ENCODE peak calls at places on chromosomes 16 and 17, in seven cellular contexts. M is tibial artery, F is HCT116, G is dorsolateral prefrontal cortex, V is lung, I is adrenal gland, S is PC-9. J is an unnamed sample.

GRCh38 chr16:22380529-22380928 is 6.1 kb upstream of the CDR2 start:
- DNase-seq in M (no peak), F (no peak), G (no peak), V (no peak), I (no peak), S (no peak), J (no peak)

GRCh38 chr16:26795184-26795583 is 271.5 kb upstream of the C16orf82 start:
- DNase-seq in M (no peak), F (no peak), G (no peak), V (no peak), I (no peak), S (no peak), J (no peak)

GRCh38 chr17:35666967-35667552 is 64.4 kb upstream of the RASL10B start:
- DNase-seq in M (no peak), F (no peak), G (no peak), V (no peak), I (no peak), S (no peak), J (no peak)

GRCh38 chr16:50309527-50310307 is 43.4 kb downstream of the ADCY7 start:
- DNase-seq in M (no peak), F (no peak), G (no peak), V (no peak), I (peak; percentile 25), S (no peak), J (peak; percentile 29)

GRCh38 chr17:47684535-47685193 is 9.3 kb upstream of the TBKBP1 start:
- DNase-seq in M (no peak), F (no peak), G (no peak), V (no peak), I (peak; percentile 11), S (no peak), J (no peak)

GRCh38 chr17:1071103-1071825 is 74.3 kb downstream of the TIMM22 start:
- DNase-seq in M (no peak), F (no peak), G (no peak), V (no peak), I (no peak), S (no peak), J (no peak)

GRCh38 chr17:61453563-61453962 is 1.3 kb downstream of the TBX4 start:
- DNase-seq in M (no peak), F (no peak), G (no peak), V (no peak), I (no peak), S (no peak), J (no peak)

GRCh38 chr17:67441052-67441738 is 64.1 kb downstream of the PITPNC1 start:
- DNase-seq in M (no peak), F (peak; percentile 81), G (peak; percentile 38), V (peak; percentile 30), I (peak; percentile 34), S (no peak), J (peak; percentile 69)

GRCh38 chr16:72530434-72530833 is 358.5 kb upstream of the PMFBP1 start:
- DNase-seq in M (no peak), F (peak; percentile 4), G (no peak), V (no peak), I (no peak), S (peak; percentile 37), J (no peak)

GRCh38 chr17:82266142-82266541 is 7.4 kb downstream of the CSNK1D start:
- DNase-seq in M (no peak), F (no peak), G (no peak), V (no peak), I (no peak), S (no peak), J (no peak)

GRCh38 chr16:89686520-89687091 is at the start of gene CDK10:
- DNase-seq in M (peak; percentile 85), F (peak; percentile 84), G (peak; percentile 79), V (peak; percentile 91), I (peak; percentile 93), S (peak; percentile 77), J (peak; percentile 72)

GRCh38 chr17:34547453-34548063 is 31.8 kb upstream of the TMEM132E start:
- DNase-seq in M (no peak), F (no peak), G (no peak), V (no peak), I (no peak), S (no peak), J (no peak)

GRCh38 chr16:30949655-30950515 is 1.0 kb downstream of the ORAI3 start:
- DNase-seq in M (peak; percentile 94), F (peak; percentile 79), G (no peak), V (peak; percentile 80), I (peak; percentile 96), S (peak; percentile 91), J (peak; percentile 17)

GRCh38 chr17:258906-259305 is 77.5 kb upstream of the DOC2B start:
- DNase-seq in M (no peak), F (no peak), G (peak; percentile 0), V (no peak), I (no peak), S (no peak), J (no peak)

GRCh38 chr16:89958068-89958467 is 9.5 kb downstream of the DEF8 start:
- DNase-seq in M (peak; percentile 32), F (peak; percentile 40), G (no peak), V (peak; percentile 50), I (peak; percentile 45), S (no peak), J (no peak)

GRCh38 chr17:17305282-17305801 is 2.2 kb downstream of the NT5M start:
- DNase-seq in M (no peak), F (no peak), G (peak; percentile 30), V (no peak), I (no peak), S (no peak), J (peak; percentile 29)

GRCh38 chr16:66996324-66996982 is 8.1 kb downstream of the CES4A start:
- DNase-seq in M (peak; percentile 86), F (no peak), G (peak; percentile 76), V (peak; percentile 75), I (peak; percentile 52), S (no peak), J (no peak)

GRCh38 chr17:46178550-46179198 is 14.6 kb downstream of the KANSL1 start:
- DNase-seq in M (no peak), F (no peak), G (no peak), V (no peak), I (no peak), S (no peak), J (no peak)

GRCh38 chr17:59423137-59423703 is 91.8 kb downstream of the YPEL2 start:
- DNase-seq in M (peak; percentile 69), F (peak; percentile 36), G (peak; percentile 26), V (no peak), I (peak; percentile 84), S (peak; percentile 91), J (no peak)

DNA sequence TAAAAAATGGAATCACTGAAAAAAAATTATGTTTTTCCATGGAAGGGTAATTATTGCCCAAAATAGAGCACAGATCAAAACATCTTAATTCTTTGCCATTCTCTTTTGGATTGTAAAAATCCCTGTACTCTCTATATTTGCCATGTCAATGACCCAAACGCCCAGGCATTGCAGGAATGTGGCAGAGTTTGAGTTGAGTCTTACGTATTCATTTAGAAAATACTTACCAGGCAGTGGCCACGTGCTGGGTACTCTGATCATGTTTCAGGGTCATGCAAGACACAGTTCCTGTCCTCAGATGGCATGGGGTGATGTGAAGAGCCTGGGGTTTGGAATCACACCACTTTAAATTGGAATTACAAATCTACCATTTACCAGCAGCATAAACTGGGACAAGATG is 267.7 kb downstream of the ABCC12 start:
- DNase-seq in M (no peak), F (no peak), G (no peak), V (no peak), I (no peak), S (peak; percentile 73), J (no peak)
- H3K27ac ChIP-seq in M (no peak overlapping the region), F (no peak overlapping the region), G (no peak overlapping the region), V (no peak overlapping the region), I (peak overlapping the region; percentile 13), S (peak overlapping the region; percentile 68), J (no peak overlapping the region)

DNA sequence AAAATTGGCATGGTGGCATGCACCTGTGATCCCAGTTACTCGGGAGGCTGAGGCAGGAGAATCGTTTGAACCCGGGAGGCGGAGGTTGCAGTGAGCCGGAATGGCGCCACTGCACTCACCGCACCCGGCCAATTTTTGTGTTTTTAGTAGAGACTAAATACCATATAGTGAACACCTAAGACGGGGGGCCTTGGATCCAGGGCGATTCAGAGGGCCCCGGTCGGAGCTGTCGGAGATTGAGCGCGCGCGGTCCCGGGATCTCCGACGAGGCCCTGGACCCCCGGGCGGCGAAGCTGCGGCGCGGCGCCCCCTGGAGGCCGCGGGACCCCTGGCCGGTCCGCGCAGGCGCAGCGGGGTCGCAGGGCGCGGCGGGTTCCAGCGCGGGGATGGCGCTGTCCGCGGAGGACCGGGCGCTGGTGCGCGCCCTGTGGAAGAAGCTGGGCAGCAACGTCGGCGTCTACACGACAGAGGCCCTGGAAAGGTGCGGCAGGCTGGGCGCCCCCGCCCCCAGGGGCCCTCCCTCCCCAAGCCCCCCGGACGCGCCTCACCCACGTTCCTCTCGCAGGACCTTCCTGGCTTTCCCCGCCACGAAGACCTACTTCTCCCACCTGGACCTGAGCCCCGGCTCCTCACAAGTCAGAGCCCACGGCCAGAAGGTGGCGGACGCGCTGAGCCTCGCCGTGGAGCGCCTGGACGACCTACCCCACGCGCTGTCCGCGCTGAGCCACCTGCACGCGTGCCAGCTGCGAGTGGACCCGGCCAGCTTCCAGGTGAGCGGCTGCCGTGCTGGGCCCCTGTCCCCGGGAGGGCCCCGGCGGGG is at the start of gene HBQ1:
- DNase-seq in M (no peak), F (no peak), G (no peak), V (no peak), I (no peak), S (no peak), J (no peak)
- H3K27ac ChIP-seq in M (no peak within 1 kb of the TSS), F (no peak within 1 kb of the TSS), G (no peak within 1 kb of the TSS), V (no peak within 1 kb of the TSS), I (no peak within 1 kb of the TSS), S (no peak within 1 kb of the TSS), J (no peak within 1 kb of the TSS)

GRCh38 chr16:56734429-56734828 is 4.5 kb downstream of the NUP93 start:
- DNase-seq in M (no peak), F (no peak), G (no peak), V (no peak), I (no peak), S (no peak), J (no peak)
- H3K27ac ChIP-seq in M (no peak overlapping the region), F (no peak overlapping the region), G (no peak overlapping the region), V (no peak overlapping the region), I (no peak overlapping the region), S (no peak overlapping the region), J (no peak overlapping the region)

GRCh38 chr17:80717661-80718060 is 173.0 kb downstream of the RPTOR start:
- DNase-seq in M (no peak), F (no peak), G (no peak), V (no peak), I (no peak), S (no peak), J (no peak)

GRCh38 chr17:80716986-80717385 is 172.3 kb downstream of the RPTOR start:
- DNase-seq in M (no peak), F (no peak), G (no peak), V (no peak), I (no peak), S (no peak), J (no peak)

GRCh38 chr17:80718428-80718827 is 173.8 kb downstream of the RPTOR start:
- DNase-seq in M (no peak), F (no peak), G (no peak), V (no peak), I (no peak), S (no peak), J (no peak)

GRCh38 chr17:80720624-80721577 is 176.3 kb downstream of the RPTOR start:
- DNase-seq in M (no peak), F (no peak), G (no peak), V (no peak), I (no peak), S (peak; percentile 91), J (peak; percentile 59)

DNA sequence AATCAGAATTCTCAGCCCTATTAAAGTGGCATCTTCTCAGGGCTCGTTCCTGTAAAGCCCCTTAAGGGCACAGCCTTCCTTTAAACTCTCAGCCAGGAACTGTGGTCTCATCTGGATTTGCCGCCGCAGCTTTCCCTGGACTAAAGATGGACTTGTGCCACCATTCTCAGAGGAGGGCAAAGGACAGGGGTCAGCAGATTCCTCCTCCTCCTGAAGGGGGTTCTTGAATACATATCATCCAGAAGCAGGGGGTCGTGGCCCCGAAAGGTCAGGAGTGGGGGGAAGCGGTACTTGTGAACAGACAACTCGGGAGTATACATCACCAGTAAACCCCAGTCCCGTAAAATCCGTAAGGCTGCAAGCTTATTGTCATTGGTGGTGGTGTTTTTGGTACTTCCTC is 174.8 kb downstream of the RPTOR start:
- DNase-seq in M (no peak), F (no peak), G (no peak), V (no peak), I (no peak), S (no peak), J (no peak)
- H3K27ac ChIP-seq in M (no peak overlapping the region), F (no peak overlapping the region), G (no peak overlapping the region), V (no peak overlapping the region), I (no peak overlapping the region), S (peak overlapping the region; percentile 16), J (no peak overlapping the region)

J was measured in CD4-positive, alpha-beta T cell.